ENCODE peak calls at places on chromosomes 4 and X, in nine cellular contexts. L is body of pancreas, U is ovary, P is Peyer's patch, W is esophagus squamous epithelium, D is uterus, I is HCT116, S is testis, Q is HepG2. E is an unnamed sample.

GRCh38 chr4:188606635-188607034 is 467.4 kb downstream of the TRIML1 start:
- DNase-seq in L (no peak), U (no peak), P (no peak), W (no peak), D (no peak), I (no peak), S (no peak), Q (peak; percentile 82), E (no peak)

GRCh38 chrX:80207327-80207726 is 192.8 kb downstream of the TBX22 start:
- DNase-seq in L (no peak), U (no peak), P (no peak), W (no peak), D (no peak), I (no peak), S (no peak), Q (no peak), E (no peak)

GRCh38 chr4:78022517-78022916 is 34.6 kb upstream of the FRAS1 start:
- DNase-seq in L (no peak), U (no peak), P (no peak), W (no peak), D (no peak), I (no peak), S (no peak), Q (no peak), E (no peak)

GRCh38 chr4:184267206-184267608 is 49.5 kb upstream of the ENPP6 start:
- DNase-seq in L (no peak), U (no peak), P (no peak), W (no peak), D (no peak), I (no peak), S (no peak), Q (no peak), E (no peak)

GRCh38 chrX:129659137-129659536 is 4.4 kb upstream of the APLN start:
- DNase-seq in L (no peak), U (no peak), P (no peak), W (no peak), D (no peak), I (no peak), S (no peak), Q (no peak), E (no peak)

GRCh38 chr4:73055241-73055897 is 14.1 kb downstream of the COX18 start:
- DNase-seq in L (no peak), U (no peak), P (no peak), W (no peak), D (no peak), I (no peak), S (no peak), Q (no peak), E (no peak)

GRCh38 chr4:75561789-75562188 is 5.9 kb downstream of the ODAPH start:
- DNase-seq in L (no peak), U (no peak), P (no peak), W (no peak), D (no peak), I (no peak), S (peak; percentile 22), Q (no peak), E (no peak)

GRCh38 chr4:8372506-8373070 is 67.9 kb downstream of the ACOX3 start:
- DNase-seq in L (no peak), U (no peak), P (peak; percentile 32), W (no peak), D (no peak), I (no peak), S (no peak), Q (no peak), E (no peak)

GRCh38 chrX:23382572-23382971 is 47.9 kb downstream of the PTCHD1 start:
- DNase-seq in L (no peak), U (no peak), P (no peak), W (no peak), D (no peak), I (no peak), S (no peak), Q (no peak), E (no peak)

GRCh38 chrX:38806054-38806389 is 4.8 kb downstream of the MID1IP1 start:
- DNase-seq in L (peak; percentile 29), U (no peak), P (no peak), W (no peak), D (no peak), I (no peak), S (peak; percentile 37), Q (no peak), E (peak; percentile 9)

GRCh38 chr4:151955721-151956340 is 195.0 kb upstream of the GATB start:
- DNase-seq in L (no peak), U (no peak), P (no peak), W (no peak), D (no peak), I (no peak), S (no peak), Q (no peak), E (no peak)

GRCh38 chr4:30870513-30870912 is 150.3 kb downstream of the PCDH7 start:
- DNase-seq in L (no peak), U (no peak), P (no peak), W (no peak), D (no peak), I (peak; percentile 65), S (no peak), Q (no peak), E (no peak)

GRCh38 chr4:88341227-88342192 is 37.1 kb upstream of the HERC6 start:
- DNase-seq in L (peak; percentile 14), U (peak; percentile 66), P (no peak), W (no peak), D (peak; percentile 65), I (no peak), S (peak; percentile 33), Q (peak; percentile 10), E (peak; percentile 72)

GRCh38 chr4:158090323-158090722 is 82.5 kb downstream of the GASK1B start:
- DNase-seq in L (peak; percentile 19), U (peak; percentile 40), P (no peak), W (no peak), D (no peak), I (no peak), S (no peak), Q (no peak), E (no peak)

DNA sequence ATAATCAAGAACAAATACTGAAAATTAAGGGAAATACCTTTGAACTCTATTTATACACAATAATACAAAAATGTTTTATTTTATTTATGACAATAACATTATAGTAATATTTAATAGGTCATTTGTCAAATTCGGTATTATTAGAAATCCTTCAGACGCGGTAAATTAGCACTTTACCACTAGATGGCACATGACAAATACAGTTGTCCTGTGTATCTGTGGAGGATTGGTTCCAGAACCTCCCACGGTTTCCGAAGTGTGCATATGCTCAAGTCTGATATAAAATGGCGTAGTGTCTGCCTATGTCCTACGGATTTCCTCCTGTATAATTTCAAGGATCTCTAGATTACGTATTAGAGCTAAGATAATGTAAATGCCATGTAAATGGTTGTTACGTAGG is 8.1 kb upstream of the LINC00632 start:
- DNase-seq in L (no peak), U (no peak), P (no peak), W (no peak), D (no peak), I (no peak), S (peak; percentile 22), Q (no peak), E (no peak)
- TF ChIP-seq CTCF in L (peak; percentile 30), U (no peak), P (no peak), W (peak; percentile 29), D (no peak), I (no peak), S (no peak), Q (peak; percentile 27), E (no peak)

GRCh38 chr4:123399638-123400358 is 3.2 kb downstream of the SPRY1 start:
- DNase-seq in L (no peak), U (no peak), P (no peak), W (no peak), D (no peak), I (no peak), S (peak; percentile 34), Q (no peak), E (no peak)

GRCh38 chr4:123396294-123397275 is at the start of gene SPRY1:
- DNase-seq in L (peak; percentile 93), U (peak; percentile 85), P (peak; percentile 84), W (peak; percentile 48), D (peak; percentile 89), I (peak; percentile 89), S (peak; percentile 96), Q (peak; percentile 95), E (peak; percentile 91)

GRCh38 chr4:123397276-123398150 is 918 bp downstream of the SPRY1 start:
- DNase-seq in L (peak; percentile 71), U (peak; percentile 54), P (peak; percentile 76), W (no peak), D (peak; percentile 37), I (peak; percentile 47), S (peak; percentile 77), Q (peak; percentile 75), E (peak; percentile 58)

GRCh38 chr4:123398803-123399637 is 2.4 kb downstream of the SPRY1 start:
- DNase-seq in L (peak; percentile 65), U (peak; percentile 67), P (peak; percentile 78), W (no peak), D (peak; percentile 44), I (peak; percentile 12), S (peak; percentile 82), Q (peak; percentile 75), E (peak; percentile 61)

GRCh38 chr4:123398151-123398802 is 1.7 kb downstream of the SPRY1 start:
- DNase-seq in L (peak; percentile 77), U (peak; percentile 74), P (peak; percentile 90), W (no peak), D (peak; percentile 38), I (peak; percentile 22), S (peak; percentile 68), Q (no peak), E (peak; percentile 47)
- TF ChIP-seq POLR2A in L (peak; percentile 52), U (peak; percentile 14), P (peak; percentile 34), W (no peak), D (no peak), I (no peak), S (no peak), Q (no peak), E (peak; percentile 69)

GRCh38 chr4:3168029-3168428 is 80.9 kb upstream of the MSANTD1 start:
- DNase-seq in L (peak; percentile 38), U (no peak), P (no peak), W (no peak), D (no peak), I (no peak), S (no peak), Q (no peak), E (no peak)
- H3K27ac ChIP-seq in L (peak overlapping the region; percentile 54), U (no peak overlapping the region), P (no peak overlapping the region), W (no peak overlapping the region), D (peak overlapping the region; percentile 10), I (no peak overlapping the region), S (no peak overlapping the region), Q (no peak overlapping the region), E (no peak overlapping the region)

GRCh38 chr4:74389494-74389893 is 24.5 kb downstream of the EREG start:
- DNase-seq in L (no peak), U (no peak), P (no peak), W (no peak), D (no peak), I (no peak), S (no peak), Q (no peak), E (no peak)
- TF ChIP-seq CTCF in L (no peak), U (no peak), P (no peak), W (no peak), D (no peak), I (no peak), S (no peak), Q (no peak), E (no peak)